ENCODE peak calls at places on chromosomes 1 and 21, in five cellular contexts. O, J, Q, E and Y are unnamed samples.

GRCh38 chr1:159944623-159945455 is 574 bp downstream of the IGSF9 start:
- DNase-seq in O (no peak), J (no peak), Q (no peak), E (peak; percentile 5), Y (no peak)

GRCh38 chr1:185565314-185565713 is 168.9 kb upstream of the HMCN1 start:
- DNase-seq in O (peak; percentile 56), J (peak; percentile 27), Q (peak; percentile 19), E (no peak), Y (no peak)

GRCh38 chr1:237042892-237043576 is 1.1 kb downstream of the RYR2 start:
- DNase-seq in O (no peak), J (no peak), Q (no peak), E (peak; percentile 29), Y (no peak)

GRCh38 chr1:39006726-39007645 is 15.9 kb downstream of the AKIRIN1 start:
- DNase-seq in O (no peak), J (no peak), Q (no peak), E (no peak), Y (no peak)

GRCh38 chr1:17587693-17588047 is 48.2 kb downstream of the ARHGEF10L start:
- DNase-seq in O (peak; percentile 73), J (no peak), Q (peak; percentile 87), E (no peak), Y (no peak)

GRCh38 chr1:114152211-114153050 is 1.2 kb downstream of the SYT6 start:
- DNase-seq in O (no peak), J (peak; percentile 38), Q (peak; percentile 85), E (peak; percentile 52), Y (no peak)

GRCh38 chr1:9263984-9264929 is 28.4 kb upstream of the SPSB1 start:
- DNase-seq in O (no peak), J (no peak), Q (no peak), E (no peak), Y (no peak)

GRCh38 chr21:30714946-30715345 is 3.6 kb downstream of the KRTAP21-3 start:
- DNase-seq in O (no peak), J (no peak), Q (no peak), E (no peak), Y (no peak)

GRCh38 chr1:36476945-36477344 is 5.8 kb downstream of the CSF3R start:
- DNase-seq in O (no peak), J (no peak), Q (no peak), E (no peak), Y (no peak)

GRCh38 chr1:27144920-27145661 is 9.8 kb downstream of the SLC9A1 start:
- DNase-seq in O (no peak), J (no peak), Q (peak; percentile 74), E (no peak), Y (no peak)

GRCh38 chr1:94037392-94038229 is 83.3 kb downstream of the ABCA4 start:
- DNase-seq in O (no peak), J (no peak), Q (no peak), E (peak; percentile 19), Y (no peak)

GRCh38 chr21:37665230-37666024 is 250.8 kb downstream of the KCNJ6 start:
- DNase-seq in O (no peak), J (no peak), Q (no peak), E (no peak), Y (no peak)

GRCh38 chr1:24903955-24904730 is 25.9 kb downstream of the RUNX3 start:
- DNase-seq in O (no peak), J (no peak), Q (no peak), E (no peak), Y (no peak)

GRCh38 chr1:220680085-220680687 is 10.0 kb upstream of the C1orf115 start:
- DNase-seq in O (peak; percentile 52), J (peak; percentile 25), Q (peak; percentile 72), E (peak; percentile 62), Y (peak; percentile 7)

GRCh38 chr21:45641480-45642035 is 2.0 kb upstream of the PCBP3 start:
- DNase-seq in O (no peak), J (no peak), Q (no peak), E (no peak), Y (no peak)

GRCh38 chr1:10962483-10962882 is 50.0 kb upstream of the TARDBP start:
- DNase-seq in O (no peak), J (peak; percentile 69), Q (no peak), E (no peak), Y (no peak)

GRCh38 chr1:5565281-5565680 is 426.9 kb downstream of the NPHP4 start:
- DNase-seq in O (no peak), J (no peak), Q (no peak), E (no peak), Y (no peak)

GRCh38 chr1:147486876-147487656 is 54.2 kb upstream of the BCL9 start:
- DNase-seq in O (no peak), J (no peak), Q (no peak), E (no peak), Y (no peak)

GRCh38 chr1:108590947-108591346 is 31.0 kb downstream of the EEIG2 start:
- DNase-seq in O (no peak), J (no peak), Q (peak; percentile 73), E (no peak), Y (no peak)

GRCh38 chr1:178518894-178519293 is 6.0 kb downstream of the TEX35 start:
- DNase-seq in O (no peak), J (no peak), Q (no peak), E (no peak), Y (no peak)

GRCh38 chr1:173914366-173914871 is 2.7 kb downstream of the SERPINC1 start:
- DNase-seq in O (peak; percentile 47), J (peak; percentile 25), Q (peak; percentile 27), E (peak; percentile 44), Y (no peak)

GRCh38 chr21:43657355-43658093 is 1.8 kb downstream of the HSF2BP start:
- DNase-seq in O (no peak), J (no peak), Q (no peak), E (no peak), Y (peak; percentile 14)

GRCh38 chr1:97192872-97193572 is 471.4 kb downstream of the PTBP2 start:
- DNase-seq in O (no peak), J (no peak), Q (peak; percentile 64), E (no peak), Y (no peak)